ENCODE peak calls at places on chromosome 9, in eight cellular contexts. N is OCI-LY7; K is NCI-H774; H is HCEC 1CT; Z is globus pallidus; E is WERI-Rb-1; A is psoas muscle; C is stimulated activated naive CD8-positive, alpha-beta T cell treated with anti-CD3 and anti-CD28 coated beads, Interleukin-15, amount 100 ng/mL, for 72 hours. W is an unnamed sample.

GRCh38 chr9:89602978-89603628 is 1.7 kb upstream of the GADD45G start:
- DNase-seq in E (peak), N (peak), K (peak), H (peak), A (peak), Z (peak), C (peak), W (peak)

GRCh38 chr9:21591221-21592062 is 109.3 kb upstream of the IFNE start:
- DNase-seq in Z (peak), C (peak), N (no peak), E (no peak), K (no peak), H (peak), A (peak), W (peak)

GRCh38 chr9:113875917-113876805 is at the start of gene ZNF618:
- DNase-seq in C (peak), H (peak), Z (peak), A (peak), E (peak), K (peak), N (peak), W (no peak)

GRCh38 chr9:95107001-95107749 is 210.3 kb downstream of the FANCC start:
- DNase-seq in E (no peak), H (no peak), K (no peak), N (no peak), A (no peak), Z (no peak), C (no peak), W (no peak)

GRCh38 chr9:642014-642413 is 199.5 kb upstream of the DMRT1 start:
- DNase-seq in A (no peak), C (no peak), Z (no peak), H (no peak), K (no peak), E (peak), N (no peak), W (peak)

GRCh38 chr9:18238254-18238653 is 235.7 kb upstream of the ADAMTSL1 start:
- DNase-seq in C (no peak), E (no peak), A (no peak), H (peak), N (no peak), Z (no peak), K (no peak), W (no peak)

GRCh38 chr9:5144217-5144616 is 41.2 kb downstream of the INSL6 start:
- DNase-seq in K (no peak), H (no peak), Z (no peak), A (no peak), E (no peak), N (no peak), C (no peak), W (no peak)

GRCh38 chr9:98159301-98159700 is 33.1 kb downstream of the CORO2A start:
- DNase-seq in E (no peak), H (no peak), K (no peak), C (no peak), A (no peak), Z (no peak), N (no peak), W (no peak)

GRCh38 chr9:80619356-80619755 is 1047.6 kb downstream of the TLE4 start:
- DNase-seq in K (no peak), C (no peak), A (no peak), H (no peak), N (no peak), E (no peak), Z (no peak), W (no peak)

GRCh38 chr9:77899679-77900354 is 131.8 kb downstream of the GNAQ start:
- DNase-seq in H (peak), K (no peak), N (no peak), C (no peak), Z (no peak), E (no peak), A (no peak), W (no peak)

GRCh38 chr9:13461588-13461987 is 182.1 kb upstream of the MPDZ start:
- DNase-seq in N (no peak), H (no peak), A (no peak), C (no peak), E (no peak), Z (no peak), K (no peak), W (no peak)

GRCh38 chr9:129560849-129561248 is 60.1 kb downstream of the C9orf50 start:
- DNase-seq in N (no peak), A (no peak), E (no peak), K (no peak), Z (no peak), H (no peak), C (no peak), W (no peak)

GRCh38 chr9:27672730-27673129 is 99.4 kb upstream of the C9orf72 start:
- DNase-seq in C (no peak), A (no peak), N (no peak), H (no peak), Z (peak), E (no peak), K (no peak), W (no peak)

GRCh38 chr9:1051286-1052118 is 1.3 kb downstream of the DMRT2 start:
- DNase-seq in K (peak), N (peak), A (peak), E (no peak), H (no peak), Z (peak), C (peak), W (peak)

GRCh38 chr9:81694541-81694940 is 5.2 kb upstream of the TLE1 start:
- DNase-seq in H (no peak), Z (no peak), N (no peak), K (no peak), A (no peak), C (no peak), E (no peak), W (no peak)

GRCh38 chr9:134236001-134236421 is 71.6 kb upstream of the RNU6ATAC start:
- DNase-seq in E (no peak), N (no peak), K (no peak), C (no peak), Z (no peak), A (peak), H (no peak), W (no peak)

GRCh38 chr9:134455951-134456739 is 129.9 kb downstream of the RXRA start:
- DNase-seq in H (peak), Z (no peak), K (no peak), C (peak), N (no peak), A (peak), E (no peak), W (peak)

GRCh38 chr9:134253596-134254205 is 72.6 kb upstream of the RXRA start:
- DNase-seq in H (no peak), A (no peak), C (no peak), K (no peak), Z (no peak), N (no peak), E (no peak), W (no peak)

GRCh38 chr9:85723220-85723619 is 18.5 kb downstream of the AGTPBP1 start:
- DNase-seq in N (no peak), E (no peak), H (no peak), Z (peak), C (no peak), A (no peak), K (no peak), W (no peak)

GRCh38 chr9:108057421-108058136 is 568.0 kb upstream of the KLF4 start:
- DNase-seq in K (no peak), A (no peak), Z (no peak), C (no peak), N (no peak), E (no peak), H (peak), W (no peak)

GRCh38 chr9:20297646-20298084 is 324.6 kb downstream of the MLLT3 start:
- DNase-seq in C (no peak), A (no peak), N (no peak), H (peak), E (no peak), K (no peak), Z (no peak), W (no peak)

GRCh38 chr9:128245293-128246151 is 30.3 kb downstream of the GOLGA2 start:
- DNase-seq in E (no peak), N (no peak), K (no peak), Z (no peak), A (peak), H (peak), C (no peak), W (peak)

GRCh38 chr9:116499986-116500871 is 186.9 kb upstream of the TRIM32 start:
- DNase-seq in A (no peak), Z (no peak), K (no peak), H (peak), E (peak), N (no peak), C (no peak), W (no peak)

GRCh38 chr9:97966493-97966892 is 16.6 kb upstream of the ANP32B start:
- DNase-seq in K (no peak), Z (no peak), A (no peak), E (no peak), H (no peak), C (no peak), N (peak), W (no peak)

GRCh38 chr9:86734762-86735161 is 212.5 kb downstream of the GAS1 start:
- DNase-seq in E (no peak), A (no peak), H (peak), N (no peak), C (no peak), K (no peak), Z (no peak), W (no peak)

GRCh38 chr9:136333045-136333444 is 5.7 kb downstream of the GPSM1 start:
- DNase-seq in A (no peak), Z (no peak), K (no peak), C (no peak), H (no peak), N (no peak), E (no peak), W (no peak)

GRCh38 chr9:70789086-70789485 is 332.3 kb downstream of the TRPM3 start:
- DNase-seq in Z (no peak), E (no peak), C (no peak), K (no peak), A (no peak), H (no peak), N (no peak), W (no peak)